ENCODE peak calls at places on chromosomes 1 and 21, in four cellular contexts. E, J, R and G are unnamed samples. For H3K4me1, the result is how much of the 10 kb centered on the place peaks cover.

GRCh38 chr1:36533897-36534296 is 51.2 kb upstream of the CSF3R start:
- DNase-seq in E (no peak), R (no peak), J (no peak), G (no peak)

GRCh38 chr1:193479187-193479586 is 292.8 kb upstream of the B3GALT2 start:
- DNase-seq in E (no peak), J (no peak), R (no peak), G (no peak)

GRCh38 chr1:77652179-77652745 is 30.2 kb downstream of the ZZZ3 start:
- DNase-seq in E (no peak), J (no peak), R (no peak), G (no peak)

GRCh38 chr1:5941671-5942070 is 50.6 kb downstream of the NPHP4 start:
- DNase-seq in R (no peak), J (no peak), E (no peak), G (no peak)

GRCh38 chr1:182575540-182576149 is 13.4 kb downstream of the RNASEL start:
- DNase-seq in J (no peak), R (no peak), E (no peak), G (no peak)

GRCh38 chr1:222171005-222171404 is 376.9 kb downstream of the HHIPL2 start:
- DNase-seq in E (no peak), J (no peak), R (no peak), G (no peak)

GRCh38 chr21:45405819-45406762 is 1.1 kb downstream of the COL18A1 start:
- DNase-seq in E (peak), R (no peak), J (no peak), G (no peak)

GRCh38 chr1:36008546-36009197 is 75.2 kb upstream of the TEKT2 start:
- DNase-seq in J (no peak), R (no peak), E (no peak), G (no peak)

GRCh38 chr1:174999926-175000696 is at the start of gene CACYBP:
- DNase-seq in E (no peak), J (no peak), R (no peak), G (peak)

GRCh38 chr21:45545691-45546531 is 3.7 kb upstream of the SLC19A1 start:
- DNase-seq in R (peak), E (no peak), J (no peak), G (no peak)

GRCh38 chr1:185987611-185988441 is 253.6 kb downstream of the HMCN1 start:
- DNase-seq in J (no peak), E (no peak), R (no peak), G (no peak)

GRCh38 chr1:182061597-182061996 is at the start of gene ZNF648:
- DNase-seq in R (no peak), J (no peak), E (no peak), G (no peak)

GRCh38 chr1:10489291-10490055 is 14.7 kb downstream of the PEX14 start:
- DNase-seq in R (no peak), E (no peak), J (no peak), G (no peak)

GRCh38 chr21:42672699-42673458 is 19.5 kb downstream of the PDE9A start:
- DNase-seq in E (no peak), R (no peak), J (no peak), G (no peak)

GRCh38 chr1:204556458-204557052 is 40.3 kb downstream of the MDM4 start:
- DNase-seq in J (no peak), R (no peak), E (no peak), G (no peak)

GRCh38 chr1:235864965-235865525 is 1.7 kb downstream of the LYST start:
- DNase-seq in J (no peak), R (no peak), E (no peak), G (no peak)

GRCh38 chr21:26127918-26128317 is 42.7 kb downstream of the APP start:
- DNase-seq in R (no peak), E (no peak), J (no peak), G (peak)

GRCh38 chr1:222792744-222793143 is 22.1 kb upstream of the DISP1 start:
- DNase-seq in E (no peak), R (no peak), J (no peak), G (no peak)

GRCh38 chr1:221228594-221228993 is 349.4 kb downstream of the HLX start:
- DNase-seq in R (no peak), E (no peak), J (no peak), G (no peak)

GRCh38 chr1:84619383-84620093 is 45.3 kb upstream of the CTBS start:
- DNase-seq in R (no peak), J (no peak), E (peak), G (no peak)

GRCh38 chr21:46114963-46115362 is 17.1 kb downstream of the COL6A2 start:
- DNase-seq in E (no peak), R (peak), J (peak), G (no peak)

DNA sequence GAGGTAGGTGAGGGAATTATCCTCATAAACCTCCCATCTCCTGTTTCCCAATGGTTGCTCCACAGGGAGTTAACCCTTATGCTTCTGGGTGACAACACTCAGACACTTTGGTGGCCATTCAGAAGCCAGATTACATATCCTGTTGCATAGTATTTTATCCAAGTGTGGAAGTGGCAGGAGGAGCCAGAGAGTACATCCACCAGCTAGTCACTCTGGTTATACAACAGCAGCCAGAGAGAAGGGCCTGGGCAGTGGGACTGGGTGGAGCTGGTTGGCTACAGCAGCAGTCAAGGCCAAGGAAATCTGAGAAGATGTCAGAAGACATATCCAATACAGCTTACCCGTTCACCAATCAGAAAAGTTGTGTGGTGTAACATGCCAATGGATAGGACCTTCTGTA is 16.3 kb upstream of the VASH2 start:
- DNase-seq in R (no peak), E (no peak), J (no peak), G (no peak)
- TF ChIP-seq CTCF in R (no peak), E (no peak), J (no peak), G (no peak)

GRCh38 chr1:109821831-109822745 is 58.4 kb upstream of the EPS8L3 start:
- DNase-seq in E (no peak), R (no peak), J (no peak), G (no peak)

GRCh38 chr1:109819906-109820305 is 56.2 kb upstream of the EPS8L3 start:
- DNase-seq in E (no peak), R (no peak), J (no peak), G (no peak)

GRCh38 chr1:109822749-109823542 is 59.2 kb upstream of the EPS8L3 start:
- DNase-seq in J (no peak), E (no peak), R (no peak), G (no peak)

GRCh38 chr1:109819365-109819764 is 55.6 kb upstream of the EPS8L3 start:
- DNase-seq in R (no peak), J (no peak), E (no peak), G (no peak)

GRCh38 chr1:109821221-109821669 is 57.5 kb upstream of the EPS8L3 start:
- DNase-seq in J (no peak), E (no peak), R (peak), G (no peak)
- TF ChIP-seq POLR2A in J (no peak), E (no peak), R (no peak), G (no peak)

DNA sequence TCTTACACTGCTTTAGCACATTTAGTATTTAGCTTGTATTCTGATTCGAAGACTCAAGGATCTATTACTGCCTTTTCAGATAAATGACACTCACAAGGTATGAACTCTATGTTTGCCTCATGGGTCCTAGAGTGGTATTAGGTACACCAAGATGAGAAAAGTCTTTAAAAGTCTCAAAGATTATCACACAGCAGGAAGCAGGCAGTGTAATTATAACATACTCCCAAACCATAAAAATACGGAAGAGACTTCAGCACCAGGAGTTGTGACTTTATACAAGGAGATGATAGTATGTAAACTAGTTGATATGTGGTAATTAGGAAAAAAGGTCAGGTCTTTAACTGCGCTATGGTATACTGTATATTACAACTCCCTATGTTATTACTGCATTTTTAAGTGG is 11.2 kb upstream of the RCSD1 start:
- DNase-seq in J (no peak), R (no peak), E (no peak), G (no peak)
- H3K4me1 ChIP-seq in J (under half), R (under half), E (under half), G (under half)

DNA sequence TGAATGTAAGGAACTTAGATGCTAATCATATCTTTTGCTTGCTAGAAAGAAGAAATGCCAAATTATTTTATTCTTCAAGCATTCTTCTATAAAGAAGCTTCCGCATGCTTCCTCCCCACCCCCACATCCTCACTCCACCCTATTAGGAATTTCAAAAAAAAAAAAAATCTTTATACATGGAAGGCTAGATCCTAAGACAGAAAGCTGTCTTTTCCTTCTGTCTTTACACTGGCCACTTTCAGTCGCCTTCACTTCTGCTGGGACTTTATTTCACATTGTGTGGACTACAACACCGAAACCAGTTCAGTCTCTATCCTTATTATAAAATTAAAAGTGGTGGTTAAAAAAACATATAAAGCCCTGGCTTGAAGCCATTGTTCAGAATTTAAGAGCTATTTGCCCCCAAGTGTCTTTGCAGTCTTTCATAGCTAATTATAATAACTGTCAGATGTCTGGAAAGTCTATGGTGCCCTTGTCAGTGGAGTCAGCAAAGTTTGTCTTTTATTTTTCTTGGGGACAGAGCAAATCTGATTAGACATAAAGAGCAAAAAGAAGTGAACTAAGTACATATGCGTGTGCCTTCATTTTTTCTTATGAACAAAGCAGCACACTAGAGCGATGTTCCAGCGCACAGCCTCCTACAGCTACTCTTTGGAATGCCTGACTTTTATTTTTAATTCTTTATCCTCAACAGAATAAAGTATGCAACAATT is 297.7 kb downstream of the PTPRC start:
- DNase-seq in R (no peak), E (no peak), J (no peak), G (no peak)
- TF ChIP-seq CTCF in R (no peak), E (no peak), J (no peak), G (no peak)

DNA sequence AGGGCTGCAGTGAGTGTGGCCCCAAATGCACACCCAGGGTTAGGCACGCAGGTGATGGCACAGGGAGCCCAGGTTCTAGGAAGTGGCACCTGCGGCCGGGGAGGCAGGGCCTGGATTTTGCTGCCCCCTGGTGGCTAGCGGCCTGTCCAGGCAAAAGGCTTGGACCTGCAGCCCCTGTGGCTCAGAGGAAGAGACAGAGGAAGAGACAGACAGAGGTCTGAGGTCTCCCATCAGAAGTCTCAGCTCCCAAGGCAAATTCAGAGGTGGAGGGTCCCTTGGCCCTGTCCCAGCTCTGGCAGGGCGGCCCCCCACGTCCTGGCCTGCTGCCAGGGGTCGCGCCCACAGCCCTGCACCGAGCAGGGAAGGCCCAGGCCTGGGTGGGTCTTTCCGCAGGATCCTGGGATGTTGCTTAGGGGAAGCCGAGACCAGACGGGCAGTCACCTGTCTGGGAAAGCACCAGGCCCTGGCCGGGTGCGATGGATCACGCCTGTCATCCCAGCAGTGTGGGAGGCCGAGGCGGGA is 8.0 kb upstream of the TNFRSF14 start:
- DNase-seq in R (peak), E (peak), J (peak), G (peak)
- TF ChIP-seq POLR2A in R (no peak), E (no peak), J (peak), G (no peak)